ENCODE peak calls at places on chromosome 6, in six cellular contexts. One of them, this sample, is unnamed.

GRCh38 chr6:15073883-15074465 is 171.9 kb upstream of the JARID2 start:
- DNase-seq in fibroblast of lung: no peak
- DNase-seq in cardiac fibroblast: no peak
- DNase-seq in stimulated activated CD4-positive, alpha-beta T cell treated with anti-CD3 and anti-CD28 coated beads, Interleukin-1b, Interleukin-23, amount 100 ng/mL, for 1 hour: no peak
- DNase-seq in activated CD8-positive, alpha-beta memory T cell treated with anti-CD3 and anti-CD28 coated beads, Interleukin-2, amount 10 ng/mL, durations not matched to agents 7 days and 5 days: no peak
- DNase-seq in transverse colon: no peak
- DNase-seq in this sample: no peak

GRCh38 chr6:138107752-138108592 is 753 bp upstream of the PERP start:
- DNase-seq in activated CD8-positive, alpha-beta memory T cell treated with anti-CD3 and anti-CD28 coated beads, Interleukin-2, amount 10 ng/mL, durations not matched to agents 7 days and 5 days: peak
- DNase-seq in cardiac fibroblast: no peak
- DNase-seq in transverse colon: peak
- DNase-seq in fibroblast of lung: no peak
- DNase-seq in stimulated activated CD4-positive, alpha-beta T cell treated with anti-CD3 and anti-CD28 coated beads, Interleukin-1b, Interleukin-23, amount 100 ng/mL, for 1 hour: no peak
- DNase-seq in this sample: no peak

GRCh38 chr6:130671119-130672104 is 155.8 kb upstream of the SMLR1 start:
- DNase-seq in activated CD8-positive, alpha-beta memory T cell treated with anti-CD3 and anti-CD28 coated beads, Interleukin-2, amount 10 ng/mL, durations not matched to agents 7 days and 5 days: no peak
- DNase-seq in stimulated activated CD4-positive, alpha-beta T cell treated with anti-CD3 and anti-CD28 coated beads, Interleukin-1b, Interleukin-23, amount 100 ng/mL, for 1 hour: no peak
- DNase-seq in fibroblast of lung: no peak
- DNase-seq in cardiac fibroblast: peak
- DNase-seq in transverse colon: no peak
- DNase-seq in this sample: no peak

GRCh38 chr6:169121013-169121412 is 132.6 kb downstream of the THBS2 start:
- DNase-seq in fibroblast of lung: no peak
- DNase-seq in transverse colon: no peak
- DNase-seq in activated CD8-positive, alpha-beta memory T cell treated with anti-CD3 and anti-CD28 coated beads, Interleukin-2, amount 10 ng/mL, durations not matched to agents 7 days and 5 days: no peak
- DNase-seq in stimulated activated CD4-positive, alpha-beta T cell treated with anti-CD3 and anti-CD28 coated beads, Interleukin-1b, Interleukin-23, amount 100 ng/mL, for 1 hour: no peak
- DNase-seq in cardiac fibroblast: no peak
- DNase-seq in this sample: no peak

GRCh38 chr6:162063666-162064065 is 663.9 kb downstream of the PRKN start:
- DNase-seq in cardiac fibroblast: no peak
- DNase-seq in activated CD8-positive, alpha-beta memory T cell treated with anti-CD3 and anti-CD28 coated beads, Interleukin-2, amount 10 ng/mL, durations not matched to agents 7 days and 5 days: no peak
- DNase-seq in fibroblast of lung: peak
- DNase-seq in transverse colon: no peak
- DNase-seq in stimulated activated CD4-positive, alpha-beta T cell treated with anti-CD3 and anti-CD28 coated beads, Interleukin-1b, Interleukin-23, amount 100 ng/mL, for 1 hour: no peak
- DNase-seq in this sample: no peak

GRCh38 chr6:140602843-140603242 is 1228.4 kb upstream of the CITED2 start:
- DNase-seq in transverse colon: no peak
- DNase-seq in cardiac fibroblast: no peak
- DNase-seq in stimulated activated CD4-positive, alpha-beta T cell treated with anti-CD3 and anti-CD28 coated beads, Interleukin-1b, Interleukin-23, amount 100 ng/mL, for 1 hour: no peak
- DNase-seq in fibroblast of lung: peak
- DNase-seq in activated CD8-positive, alpha-beta memory T cell treated with anti-CD3 and anti-CD28 coated beads, Interleukin-2, amount 10 ng/mL, durations not matched to agents 7 days and 5 days: no peak
- DNase-seq in this sample: no peak

GRCh38 chr6:8420031-8420588 is 15.2 kb downstream of the SLC35B3 start:
- DNase-seq in activated CD8-positive, alpha-beta memory T cell treated with anti-CD3 and anti-CD28 coated beads, Interleukin-2, amount 10 ng/mL, durations not matched to agents 7 days and 5 days: no peak
- DNase-seq in transverse colon: no peak
- DNase-seq in cardiac fibroblast: no peak
- DNase-seq in stimulated activated CD4-positive, alpha-beta T cell treated with anti-CD3 and anti-CD28 coated beads, Interleukin-1b, Interleukin-23, amount 100 ng/mL, for 1 hour: no peak
- DNase-seq in fibroblast of lung: no peak
- DNase-seq in this sample: no peak

GRCh38 chr6:161066511-161066910 is 74.9 kb downstream of the MAP3K4 start:
- DNase-seq in transverse colon: no peak
- DNase-seq in activated CD8-positive, alpha-beta memory T cell treated with anti-CD3 and anti-CD28 coated beads, Interleukin-2, amount 10 ng/mL, durations not matched to agents 7 days and 5 days: no peak
- DNase-seq in cardiac fibroblast: no peak
- DNase-seq in stimulated activated CD4-positive, alpha-beta T cell treated with anti-CD3 and anti-CD28 coated beads, Interleukin-1b, Interleukin-23, amount 100 ng/mL, for 1 hour: no peak
- DNase-seq in fibroblast of lung: peak
- DNase-seq in this sample: peak

GRCh38 chr6:80638222-80639055 is 532.0 kb downstream of the BCKDHB start:
- DNase-seq in transverse colon: peak
- DNase-seq in fibroblast of lung: peak
- DNase-seq in cardiac fibroblast: peak
- DNase-seq in stimulated activated CD4-positive, alpha-beta T cell treated with anti-CD3 and anti-CD28 coated beads, Interleukin-1b, Interleukin-23, amount 100 ng/mL, for 1 hour: no peak
- DNase-seq in activated CD8-positive, alpha-beta memory T cell treated with anti-CD3 and anti-CD28 coated beads, Interleukin-2, amount 10 ng/mL, durations not matched to agents 7 days and 5 days: no peak
- DNase-seq in this sample: peak

GRCh38 chr6:126293891-126294524 is 45.9 kb upstream of the CENPW start:
- DNase-seq in cardiac fibroblast: no peak
- DNase-seq in transverse colon: no peak
- DNase-seq in fibroblast of lung: peak
- DNase-seq in activated CD8-positive, alpha-beta memory T cell treated with anti-CD3 and anti-CD28 coated beads, Interleukin-2, amount 10 ng/mL, durations not matched to agents 7 days and 5 days: no peak
- DNase-seq in stimulated activated CD4-positive, alpha-beta T cell treated with anti-CD3 and anti-CD28 coated beads, Interleukin-1b, Interleukin-23, amount 100 ng/mL, for 1 hour: no peak
- DNase-seq in this sample: peak

GRCh38 chr6:32982702-32983492 is 14.5 kb downstream of the BRD2 start:
- DNase-seq in cardiac fibroblast: no peak
- DNase-seq in activated CD8-positive, alpha-beta memory T cell treated with anti-CD3 and anti-CD28 coated beads, Interleukin-2, amount 10 ng/mL, durations not matched to agents 7 days and 5 days: no peak
- DNase-seq in transverse colon: no peak
- DNase-seq in fibroblast of lung: no peak
- DNase-seq in stimulated activated CD4-positive, alpha-beta T cell treated with anti-CD3 and anti-CD28 coated beads, Interleukin-1b, Interleukin-23, amount 100 ng/mL, for 1 hour: no peak
- DNase-seq in this sample: no peak

GRCh38 chr6:2029130-2029794 is 216.1 kb downstream of the GMDS start:
- DNase-seq in fibroblast of lung: no peak
- DNase-seq in activated CD8-positive, alpha-beta memory T cell treated with anti-CD3 and anti-CD28 coated beads, Interleukin-2, amount 10 ng/mL, durations not matched to agents 7 days and 5 days: no peak
- DNase-seq in transverse colon: no peak
- DNase-seq in stimulated activated CD4-positive, alpha-beta T cell treated with anti-CD3 and anti-CD28 coated beads, Interleukin-1b, Interleukin-23, amount 100 ng/mL, for 1 hour: no peak
- DNase-seq in cardiac fibroblast: no peak
- DNase-seq in this sample: no peak

GRCh38 chr6:99282479-99283062 is 66.9 kb downstream of the FAXC start:
- DNase-seq in transverse colon: no peak
- DNase-seq in activated CD8-positive, alpha-beta memory T cell treated with anti-CD3 and anti-CD28 coated beads, Interleukin-2, amount 10 ng/mL, durations not matched to agents 7 days and 5 days: no peak
- DNase-seq in stimulated activated CD4-positive, alpha-beta T cell treated with anti-CD3 and anti-CD28 coated beads, Interleukin-1b, Interleukin-23, amount 100 ng/mL, for 1 hour: no peak
- DNase-seq in fibroblast of lung: peak
- DNase-seq in cardiac fibroblast: peak
- DNase-seq in this sample: no peak

GRCh38 chr6:20954325-20954724 is 420.1 kb downstream of the CDKAL1 start:
- DNase-seq in transverse colon: no peak
- DNase-seq in activated CD8-positive, alpha-beta memory T cell treated with anti-CD3 and anti-CD28 coated beads, Interleukin-2, amount 10 ng/mL, durations not matched to agents 7 days and 5 days: no peak
- DNase-seq in fibroblast of lung: no peak
- DNase-seq in cardiac fibroblast: no peak
- DNase-seq in stimulated activated CD4-positive, alpha-beta T cell treated with anti-CD3 and anti-CD28 coated beads, Interleukin-1b, Interleukin-23, amount 100 ng/mL, for 1 hour: no peak
- DNase-seq in this sample: no peak

GRCh38 chr6:2576499-2576898 is 174.2 kb downstream of the MYLK4 start:
- DNase-seq in stimulated activated CD4-positive, alpha-beta T cell treated with anti-CD3 and anti-CD28 coated beads, Interleukin-1b, Interleukin-23, amount 100 ng/mL, for 1 hour: no peak
- DNase-seq in transverse colon: no peak
- DNase-seq in cardiac fibroblast: peak
- DNase-seq in fibroblast of lung: no peak
- DNase-seq in activated CD8-positive, alpha-beta memory T cell treated with anti-CD3 and anti-CD28 coated beads, Interleukin-2, amount 10 ng/mL, durations not matched to agents 7 days and 5 days: no peak
- DNase-seq in this sample: no peak

GRCh38 chr6:107115695-107116327 is 496 bp upstream of the BEND3 start:
- DNase-seq in fibroblast of lung: no peak
- DNase-seq in stimulated activated CD4-positive, alpha-beta T cell treated with anti-CD3 and anti-CD28 coated beads, Interleukin-1b, Interleukin-23, amount 100 ng/mL, for 1 hour: no peak
- DNase-seq in activated CD8-positive, alpha-beta memory T cell treated with anti-CD3 and anti-CD28 coated beads, Interleukin-2, amount 10 ng/mL, durations not matched to agents 7 days and 5 days: peak
- DNase-seq in transverse colon: peak
- DNase-seq in cardiac fibroblast: peak
- DNase-seq in this sample: no peak

GRCh38 chr6:38522322-38522721 is 117.4 kb downstream of the BTBD9 start:
- DNase-seq in fibroblast of lung: peak
- DNase-seq in transverse colon: no peak
- DNase-seq in cardiac fibroblast: peak
- DNase-seq in stimulated activated CD4-positive, alpha-beta T cell treated with anti-CD3 and anti-CD28 coated beads, Interleukin-1b, Interleukin-23, amount 100 ng/mL, for 1 hour: no peak
- DNase-seq in activated CD8-positive, alpha-beta memory T cell treated with anti-CD3 and anti-CD28 coated beads, Interleukin-2, amount 10 ng/mL, durations not matched to agents 7 days and 5 days: no peak
- DNase-seq in this sample: peak

GRCh38 chr6:133705731-133706130 is 183.2 kb upstream of the TCF21 start:
- DNase-seq in fibroblast of lung: peak
- DNase-seq in cardiac fibroblast: peak
- DNase-seq in activated CD8-positive, alpha-beta memory T cell treated with anti-CD3 and anti-CD28 coated beads, Interleukin-2, amount 10 ng/mL, durations not matched to agents 7 days and 5 days: no peak
- DNase-seq in stimulated activated CD4-positive, alpha-beta T cell treated with anti-CD3 and anti-CD28 coated beads, Interleukin-1b, Interleukin-23, amount 100 ng/mL, for 1 hour: no peak
- DNase-seq in transverse colon: no peak
- DNase-seq in this sample: peak

GRCh38 chr6:128246472-128246871 is 273.9 kb downstream of the PTPRK start:
- DNase-seq in cardiac fibroblast: no peak
- DNase-seq in stimulated activated CD4-positive, alpha-beta T cell treated with anti-CD3 and anti-CD28 coated beads, Interleukin-1b, Interleukin-23, amount 100 ng/mL, for 1 hour: no peak
- DNase-seq in transverse colon: no peak
- DNase-seq in fibroblast of lung: no peak
- DNase-seq in activated CD8-positive, alpha-beta memory T cell treated with anti-CD3 and anti-CD28 coated beads, Interleukin-2, amount 10 ng/mL, durations not matched to agents 7 days and 5 days: no peak
- DNase-seq in this sample: no peak

GRCh38 chr6:11973238-11973637 is 38.9 kb upstream of the HIVEP1 start:
- DNase-seq in fibroblast of lung: no peak
- DNase-seq in transverse colon: no peak
- DNase-seq in stimulated activated CD4-positive, alpha-beta T cell treated with anti-CD3 and anti-CD28 coated beads, Interleukin-1b, Interleukin-23, amount 100 ng/mL, for 1 hour: no peak
- DNase-seq in activated CD8-positive, alpha-beta memory T cell treated with anti-CD3 and anti-CD28 coated beads, Interleukin-2, amount 10 ng/mL, durations not matched to agents 7 days and 5 days: no peak
- DNase-seq in cardiac fibroblast: no peak
- DNase-seq in this sample: no peak

GRCh38 chr6:21199246-21199645 is 394.3 kb upstream of the SOX4 start:
- DNase-seq in cardiac fibroblast: no peak
- DNase-seq in stimulated activated CD4-positive, alpha-beta T cell treated with anti-CD3 and anti-CD28 coated beads, Interleukin-1b, Interleukin-23, amount 100 ng/mL, for 1 hour: no peak
- DNase-seq in transverse colon: no peak
- DNase-seq in activated CD8-positive, alpha-beta memory T cell treated with anti-CD3 and anti-CD28 coated beads, Interleukin-2, amount 10 ng/mL, durations not matched to agents 7 days and 5 days: no peak
- DNase-seq in fibroblast of lung: no peak
- DNase-seq in this sample: no peak

GRCh38 chr6:52577022-52577777 is at the start of gene TRAM2:
- DNase-seq in transverse colon: peak
- DNase-seq in stimulated activated CD4-positive, alpha-beta T cell treated with anti-CD3 and anti-CD28 coated beads, Interleukin-1b, Interleukin-23, amount 100 ng/mL, for 1 hour: peak
- DNase-seq in fibroblast of lung: peak
- DNase-seq in cardiac fibroblast: peak
- DNase-seq in activated CD8-positive, alpha-beta memory T cell treated with anti-CD3 and anti-CD28 coated beads, Interleukin-2, amount 10 ng/mL, durations not matched to agents 7 days and 5 days: peak
- DNase-seq in this sample: peak

GRCh38 chr6:109473120-109473519 is 9.9 kb downstream of the ZBTB24 start:
- DNase-seq in cardiac fibroblast: no peak
- DNase-seq in stimulated activated CD4-positive, alpha-beta T cell treated with anti-CD3 and anti-CD28 coated beads, Interleukin-1b, Interleukin-23, amount 100 ng/mL, for 1 hour: no peak
- DNase-seq in fibroblast of lung: no peak
- DNase-seq in activated CD8-positive, alpha-beta memory T cell treated with anti-CD3 and anti-CD28 coated beads, Interleukin-2, amount 10 ng/mL, durations not matched to agents 7 days and 5 days: no peak
- DNase-seq in transverse colon: no peak
- DNase-seq in this sample: no peak

GRCh38 chr6:159713984-159714383 is 13.3 kb upstream of the WTAP start:
- DNase-seq in activated CD8-positive, alpha-beta memory T cell treated with anti-CD3 and anti-CD28 coated beads, Interleukin-2, amount 10 ng/mL, durations not matched to agents 7 days and 5 days: no peak
- DNase-seq in cardiac fibroblast: no peak
- DNase-seq in transverse colon: no peak
- DNase-seq in fibroblast of lung: no peak
- DNase-seq in stimulated activated CD4-positive, alpha-beta T cell treated with anti-CD3 and anti-CD28 coated beads, Interleukin-1b, Interleukin-23, amount 100 ng/mL, for 1 hour: no peak
- DNase-seq in this sample: no peak

GRCh38 chr6:106745396-106745795 is 116.0 kb downstream of the QRSL1 start:
- DNase-seq in stimulated activated CD4-positive, alpha-beta T cell treated with anti-CD3 and anti-CD28 coated beads, Interleukin-1b, Interleukin-23, amount 100 ng/mL, for 1 hour: no peak
- DNase-seq in activated CD8-positive, alpha-beta memory T cell treated with anti-CD3 and anti-CD28 coated beads, Interleukin-2, amount 10 ng/mL, durations not matched to agents 7 days and 5 days: no peak
- DNase-seq in fibroblast of lung: no peak
- DNase-seq in transverse colon: no peak
- DNase-seq in cardiac fibroblast: no peak
- DNase-seq in this sample: no peak

GRCh38 chr6:7644394-7644793 is 54.4 kb downstream of the SNRNP48 start:
- DNase-seq in cardiac fibroblast: no peak
- DNase-seq in transverse colon: peak
- DNase-seq in stimulated activated CD4-positive, alpha-beta T cell treated with anti-CD3 and anti-CD28 coated beads, Interleukin-1b, Interleukin-23, amount 100 ng/mL, for 1 hour: no peak
- DNase-seq in activated CD8-positive, alpha-beta memory T cell treated with anti-CD3 and anti-CD28 coated beads, Interleukin-2, amount 10 ng/mL, durations not matched to agents 7 days and 5 days: no peak
- DNase-seq in fibroblast of lung: no peak
- DNase-seq in this sample: no peak

GRCh38 chr6:15929685-15930084 is 199.2 kb upstream of the MYLIP start:
- DNase-seq in cardiac fibroblast: peak
- DNase-seq in activated CD8-positive, alpha-beta memory T cell treated with anti-CD3 and anti-CD28 coated beads, Interleukin-2, amount 10 ng/mL, durations not matched to agents 7 days and 5 days: no peak
- DNase-seq in transverse colon: no peak
- DNase-seq in stimulated activated CD4-positive, alpha-beta T cell treated with anti-CD3 and anti-CD28 coated beads, Interleukin-1b, Interleukin-23, amount 100 ng/mL, for 1 hour: no peak
- DNase-seq in fibroblast of lung: no peak
- DNase-seq in this sample: peak

GRCh38 chr6:72968704-72969103 is 256.6 kb downstream of the KHDC1L start:
- DNase-seq in fibroblast of lung: peak
- DNase-seq in cardiac fibroblast: no peak
- DNase-seq in transverse colon: no peak
- DNase-seq in activated CD8-positive, alpha-beta memory T cell treated with anti-CD3 and anti-CD28 coated beads, Interleukin-2, amount 10 ng/mL, durations not matched to agents 7 days and 5 days: no peak
- DNase-seq in stimulated activated CD4-positive, alpha-beta T cell treated with anti-CD3 and anti-CD28 coated beads, Interleukin-1b, Interleukin-23, amount 100 ng/mL, for 1 hour: no peak
- DNase-seq in this sample: no peak

GRCh38 chr6:2434116-2434515 is 188.7 kb upstream of the GMDS start:
- DNase-seq in transverse colon: no peak
- DNase-seq in stimulated activated CD4-positive, alpha-beta T cell treated with anti-CD3 and anti-CD28 coated beads, Interleukin-1b, Interleukin-23, amount 100 ng/mL, for 1 hour: no peak
- DNase-seq in activated CD8-positive, alpha-beta memory T cell treated with anti-CD3 and anti-CD28 coated beads, Interleukin-2, amount 10 ng/mL, durations not matched to agents 7 days and 5 days: no peak
- DNase-seq in cardiac fibroblast: no peak
- DNase-seq in fibroblast of lung: peak
- DNase-seq in this sample: no peak

GRCh38 chr6:25452027-25452426 is 172.9 kb downstream of the CARMIL1 start:
- DNase-seq in stimulated activated CD4-positive, alpha-beta T cell treated with anti-CD3 and anti-CD28 coated beads, Interleukin-1b, Interleukin-23, amount 100 ng/mL, for 1 hour: no peak
- DNase-seq in cardiac fibroblast: no peak
- DNase-seq in activated CD8-positive, alpha-beta memory T cell treated with anti-CD3 and anti-CD28 coated beads, Interleukin-2, amount 10 ng/mL, durations not matched to agents 7 days and 5 days: no peak
- DNase-seq in fibroblast of lung: no peak
- DNase-seq in transverse colon: no peak
- DNase-seq in this sample: no peak

GRCh38 chr6:64988148-64988547 is 718.9 kb downstream of the EYS start:
- DNase-seq in cardiac fibroblast: no peak
- DNase-seq in fibroblast of lung: no peak
- DNase-seq in activated CD8-positive, alpha-beta memory T cell treated with anti-CD3 and anti-CD28 coated beads, Interleukin-2, amount 10 ng/mL, durations not matched to agents 7 days and 5 days: no peak
- DNase-seq in stimulated activated CD4-positive, alpha-beta T cell treated with anti-CD3 and anti-CD28 coated beads, Interleukin-1b, Interleukin-23, amount 100 ng/mL, for 1 hour: no peak
- DNase-seq in transverse colon: no peak
- DNase-seq in this sample: no peak

GRCh38 chr6:44133981-44134711 is 6.8 kb downstream of the TMEM63B start:
- DNase-seq in activated CD8-positive, alpha-beta memory T cell treated with anti-CD3 and anti-CD28 coated beads, Interleukin-2, amount 10 ng/mL, durations not matched to agents 7 days and 5 days: no peak
- DNase-seq in cardiac fibroblast: no peak
- DNase-seq in transverse colon: no peak
- DNase-seq in fibroblast of lung: no peak
- DNase-seq in stimulated activated CD4-positive, alpha-beta T cell treated with anti-CD3 and anti-CD28 coated beads, Interleukin-1b, Interleukin-23, amount 100 ng/mL, for 1 hour: no peak
- DNase-seq in this sample: no peak

GRCh38 chr6:137927777-137928218 is 60.7 kb downstream of the TNFAIP3 start:
- DNase-seq in cardiac fibroblast: peak
- DNase-seq in fibroblast of lung: peak
- DNase-seq in stimulated activated CD4-positive, alpha-beta T cell treated with anti-CD3 and anti-CD28 coated beads, Interleukin-1b, Interleukin-23, amount 100 ng/mL, for 1 hour: peak
- DNase-seq in activated CD8-positive, alpha-beta memory T cell treated with anti-CD3 and anti-CD28 coated beads, Interleukin-2, amount 10 ng/mL, durations not matched to agents 7 days and 5 days: peak
- DNase-seq in transverse colon: peak
- DNase-seq in this sample: no peak

GRCh38 chr6:158849899-158850806 is 31.0 kb upstream of the EZR start:
- DNase-seq in stimulated activated CD4-positive, alpha-beta T cell treated with anti-CD3 and anti-CD28 coated beads, Interleukin-1b, Interleukin-23, amount 100 ng/mL, for 1 hour: peak
- DNase-seq in transverse colon: peak
- DNase-seq in cardiac fibroblast: peak
- DNase-seq in activated CD8-positive, alpha-beta memory T cell treated with anti-CD3 and anti-CD28 coated beads, Interleukin-2, amount 10 ng/mL, durations not matched to agents 7 days and 5 days: peak
- DNase-seq in fibroblast of lung: peak
- DNase-seq in this sample: peak

GRCh38 chr6:90238663-90239542 is 57.7 kb downstream of the BACH2 start:
- DNase-seq in stimulated activated CD4-positive, alpha-beta T cell treated with anti-CD3 and anti-CD28 coated beads, Interleukin-1b, Interleukin-23, amount 100 ng/mL, for 1 hour: no peak
- DNase-seq in cardiac fibroblast: no peak
- DNase-seq in fibroblast of lung: no peak
- DNase-seq in activated CD8-positive, alpha-beta memory T cell treated with anti-CD3 and anti-CD28 coated beads, Interleukin-2, amount 10 ng/mL, durations not matched to agents 7 days and 5 days: no peak
- DNase-seq in transverse colon: no peak
- DNase-seq in this sample: no peak

GRCh38 chr6:150915868-150916267 is 50.4 kb downstream of the MTHFD1L start:
- DNase-seq in transverse colon: no peak
- DNase-seq in activated CD8-positive, alpha-beta memory T cell treated with anti-CD3 and anti-CD28 coated beads, Interleukin-2, amount 10 ng/mL, durations not matched to agents 7 days and 5 days: no peak
- DNase-seq in fibroblast of lung: peak
- DNase-seq in stimulated activated CD4-positive, alpha-beta T cell treated with anti-CD3 and anti-CD28 coated beads, Interleukin-1b, Interleukin-23, amount 100 ng/mL, for 1 hour: no peak
- DNase-seq in cardiac fibroblast: peak
- DNase-seq in this sample: peak

This sample was measured in fibroblast of gingiva.